ENCODE peak calls at places on chromosomes 2 and 18, in six cellular contexts. F is thoracic aorta; K is mesothelial cell of epicardium; B is omental fat pad; A is HCT116; L is activated CD8-positive, alpha-beta T cell treated with anti-CD3 and anti-CD28 coated beads for 36 hours. D is an unnamed sample.

GRCh38 chr2:33241072-33241471 is 235.4 kb upstream of the RASGRP3 start:
- DNase-seq in K (no peak), L (no peak), A (no peak), B (no peak), F (no peak), D (no peak)

GRCh38 chr2:174059178-174059874 is 94.2 kb upstream of the SP3 start:
- DNase-seq in K (no peak), A (no peak), L (no peak), F (no peak), B (no peak), D (no peak)

GRCh38 chr2:207334631-207335371 is 169.1 kb upstream of the KLF7 start:
- DNase-seq in A (peak), F (peak), B (peak), K (no peak), L (peak), D (peak)

GRCh38 chr2:68643011-68643873 is at the start of gene PROKR1:
- DNase-seq in L (peak), K (peak), F (no peak), A (no peak), B (no peak), D (no peak)

GRCh38 chr2:173851256-173851655 is 113.9 kb downstream of the SP3 start:
- DNase-seq in L (no peak), K (no peak), A (no peak), F (peak), B (no peak), D (no peak)

GRCh38 chr2:209138079-209138478 is 285.8 kb upstream of the MAP2 start:
- DNase-seq in B (no peak), A (no peak), L (no peak), K (no peak), F (no peak), D (no peak)

GRCh38 chr2:32874931-32875330 is 71.8 kb upstream of the LTBP1 start:
- DNase-seq in A (no peak), L (no peak), B (no peak), K (no peak), F (no peak), D (no peak)

GRCh38 chr2:20430461-20431302 is 16.2 kb upstream of the RHOB start:
- DNase-seq in A (no peak), L (peak), B (no peak), K (no peak), F (no peak), D (no peak)

GRCh38 chr2:104733544-104733943 is 120.4 kb upstream of the POU3F3 start:
- DNase-seq in B (no peak), K (no peak), A (peak), L (peak), F (no peak), D (no peak)

GRCh38 chr2:104774631-104775030 is 79.3 kb upstream of the POU3F3 start:
- DNase-seq in B (no peak), F (no peak), L (no peak), A (no peak), K (no peak), D (no peak)

GRCh38 chr2:61210332-61210981 is 48.5 kb downstream of the C2orf74 start:
- DNase-seq in B (no peak), A (no peak), K (no peak), F (no peak), L (no peak), D (no peak)

GRCh38 chr2:9991829-9992273 is 40.4 kb downstream of the GRHL1 start:
- DNase-seq in A (no peak), L (no peak), F (no peak), B (no peak), K (no peak), D (no peak)

GRCh38 chr18:76610933-76611749 is 116.1 kb upstream of the ZNF516 start:
- DNase-seq in A (no peak), F (no peak), L (no peak), K (no peak), B (no peak), D (no peak)

GRCh38 chr18:13216732-13217465 is 1.7 kb upstream of the LDLRAD4 start:
- DNase-seq in A (no peak), B (no peak), L (peak), F (no peak), K (peak), D (peak)

GRCh38 chr2:160492401-160493226 is 993 bp downstream of the RBMS1 start:
- DNase-seq in F (peak), A (peak), K (peak), B (no peak), L (peak), D (no peak)

GRCh38 chr18:616380-616995 is 19.7 kb downstream of the CLUL1 start:
- DNase-seq in F (no peak), B (no peak), L (no peak), K (no peak), A (peak), D (peak)

GRCh38 chr2:48699377-48699951 is 56.1 kb downstream of the LHCGR start:
- DNase-seq in B (no peak), K (no peak), L (no peak), A (no peak), F (no peak), D (no peak)

GRCh38 chr2:13046557-13047165 is 329.9 kb downstream of the TRIB2 start:
- DNase-seq in K (no peak), L (no peak), B (no peak), A (peak), F (no peak), D (no peak)

GRCh38 chr2:207725815-207726578 is 14.6 kb downstream of the CCNYL1 start:
- DNase-seq in A (no peak), K (no peak), L (no peak), B (no peak), F (no peak), D (no peak)

GRCh38 chr18:54140641-54141040 is 83.8 kb downstream of the MBD2 start:
- DNase-seq in L (no peak), K (no peak), B (no peak), A (no peak), F (no peak), D (no peak)

GRCh38 chr2:86786001-86786536 is 4.6 kb downstream of the CD8A start:
- DNase-seq in K (no peak), F (no peak), L (peak), A (no peak), B (no peak), D (no peak)

GRCh38 chr18:59861963-59862819 is 37.6 kb upstream of the PMAIP1 start:
- DNase-seq in K (no peak), L (no peak), B (no peak), A (no peak), F (no peak), D (no peak)

GRCh38 chr2:108409768-108410167 is 32.0 kb downstream of the SULT1C4 start:
- DNase-seq in B (no peak), K (no peak), A (no peak), F (no peak), L (no peak), D (no peak)

GRCh38 chr2:159206736-159207380 is 79.6 kb downstream of the WDSUB1 start:
- DNase-seq in F (no peak), B (no peak), L (no peak), A (no peak), K (no peak), D (no peak)

DNA sequence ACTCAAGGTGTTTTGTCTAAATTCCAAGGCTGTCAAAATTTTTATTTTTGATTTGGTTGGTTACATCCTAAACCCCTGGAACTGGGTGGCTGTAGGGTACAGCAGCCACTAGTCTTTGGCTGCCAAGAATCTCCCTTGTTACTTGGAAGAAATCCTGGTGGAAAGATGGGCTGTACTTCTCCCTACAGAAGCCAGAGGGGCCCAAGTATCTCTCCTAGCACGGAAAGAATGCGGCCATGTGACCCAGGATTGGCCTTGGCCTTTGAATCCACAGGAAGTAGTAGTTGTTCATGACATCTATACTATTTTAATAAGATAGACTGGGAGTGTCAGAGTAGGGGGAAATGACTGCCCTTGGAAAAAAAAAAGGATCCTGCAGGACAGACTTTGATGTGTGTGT is 54.4 kb upstream of the MYO3B start:
- DNase-seq in F (no peak), L (no peak), K (no peak), B (no peak), A (peak), D (no peak)
- TF ChIP-seq CTCF in F (no peak), L (no peak), K (no peak), B (no peak), A (no peak), D (no peak)

GRCh38 chr2:101307503-101307902 is 998 bp downstream of the RNF149 start:
- DNase-seq in K (no peak), A (no peak), B (no peak), L (peak), F (no peak), D (no peak)
- TF ChIP-seq CTCF in K (no peak), A (no peak), B (no peak), L (no peak), F (no peak), D (no peak)

DNA sequence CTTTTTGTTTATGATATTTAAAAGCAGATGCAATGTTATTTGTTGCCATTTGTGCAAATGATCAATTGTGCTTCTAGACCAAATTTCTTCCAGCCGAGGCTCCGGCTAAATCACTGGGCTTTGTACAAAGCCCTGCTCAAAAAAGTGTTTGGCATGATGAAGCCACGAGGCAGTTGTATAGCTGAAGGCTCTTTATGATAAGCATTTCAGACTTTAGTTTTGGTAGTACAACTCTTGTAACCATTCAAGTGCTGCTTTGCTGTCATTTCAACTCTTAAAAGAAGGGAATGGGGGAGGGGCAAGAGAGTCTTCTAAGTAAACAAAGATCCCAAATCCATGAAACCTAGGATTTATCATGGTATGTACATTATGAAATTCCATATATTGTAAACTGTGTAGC is 3.3 kb upstream of the ZNF532 start:
- DNase-seq in K (no peak), B (no peak), A (no peak), L (no peak), F (no peak), D (no peak)
- TF ChIP-seq CTCF in K (no peak), B (no peak), A (no peak), L (no peak), F (no peak), D (no peak)

DNA sequence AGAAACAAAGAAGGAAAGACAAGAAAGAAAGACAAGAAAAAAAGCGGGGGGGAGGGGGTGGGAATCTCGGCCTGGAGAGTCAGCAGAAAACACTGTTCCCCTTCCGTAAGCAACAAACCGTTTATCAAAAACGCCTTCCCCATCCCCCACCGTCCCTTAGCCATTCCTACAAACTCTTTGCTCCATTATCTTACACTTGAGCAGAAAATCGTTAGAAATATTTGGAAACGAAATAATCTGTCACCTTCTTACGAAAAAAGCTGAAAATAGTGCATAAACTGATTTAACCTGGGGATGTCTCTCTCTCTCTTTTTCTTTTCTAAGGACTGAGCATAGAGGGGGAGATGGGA is 3.2 kb downstream of the PTGR3 start:
- DNase-seq in A (no peak), F (no peak), L (no peak), B (no peak), K (no peak), D (no peak)
- TF ChIP-seq CTCF in A (no peak), F (no peak), L (no peak), B (no peak), K (no peak), D (no peak)

DNA sequence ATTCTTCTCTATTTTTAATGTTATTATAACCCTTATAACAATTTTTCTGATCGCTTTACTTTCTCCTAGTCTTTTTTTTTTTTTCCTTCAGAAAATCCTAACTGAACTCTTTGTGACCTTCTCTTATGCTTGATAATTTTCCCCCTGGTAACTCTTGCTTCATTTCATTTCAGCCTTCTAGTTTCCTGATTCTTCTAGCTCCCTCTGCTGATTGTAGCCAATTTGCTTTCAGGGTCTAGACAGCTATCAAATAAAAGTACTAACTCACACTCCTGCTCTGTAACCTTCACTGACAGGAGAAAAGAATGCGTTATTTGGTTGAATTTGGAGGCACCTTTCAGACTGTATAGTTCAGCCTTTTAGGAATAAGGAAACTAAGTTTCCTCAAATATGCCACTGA is 99.5 kb downstream of the RBM43 start:
- DNase-seq in A (no peak), L (no peak), K (no peak), F (no peak), B (no peak), D (no peak)
- TF ChIP-seq CTCF in A (peak), L (no peak), K (no peak), F (no peak), B (no peak), D (no peak)

GRCh38 chr2:8546319-8547283 is 135.3 kb upstream of the ID2 start:
- DNase-seq in K (peak), B (no peak), A (no peak), F (no peak), L (peak), D (no peak)

GRCh38 chr2:8549273-8549922 is 132.5 kb upstream of the ID2 start:
- DNase-seq in F (no peak), A (no peak), B (peak), L (no peak), K (peak), D (no peak)

GRCh38 chr2:8547284-8548064 is 134.4 kb upstream of the ID2 start:
- DNase-seq in L (no peak), A (no peak), B (no peak), F (no peak), K (no peak), D (no peak)

GRCh38 chr2:8548871-8549221 is 133.0 kb upstream of the ID2 start:
- DNase-seq in K (peak), F (no peak), B (no peak), L (no peak), A (no peak), D (no peak)

GRCh38 chr2:8548065-8548870 is 133.6 kb upstream of the ID2 start:
- DNase-seq in F (no peak), A (no peak), B (peak), K (no peak), L (peak), D (no peak)
- TF ChIP-seq CTCF in F (no peak), A (no peak), B (no peak), K (no peak), L (no peak), D (no peak)

DNA sequence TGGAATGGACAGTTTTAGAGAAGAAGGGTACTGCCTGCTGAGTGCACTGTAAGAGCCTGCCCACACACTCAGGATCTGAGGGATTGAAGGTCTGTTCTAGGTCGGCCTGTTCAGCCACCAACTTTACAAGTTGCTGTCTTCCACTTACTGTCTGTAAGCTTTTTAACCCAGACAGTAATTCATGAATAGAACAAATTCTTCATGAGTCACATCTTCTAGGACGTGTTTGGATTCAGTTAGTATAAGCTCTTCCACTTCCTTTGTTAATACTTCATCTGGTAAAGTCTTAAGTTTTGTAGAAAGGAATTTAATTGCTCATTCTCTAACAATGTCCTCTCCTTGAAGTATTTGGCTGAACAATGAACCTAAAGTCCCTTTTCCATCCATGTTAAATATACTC is 74.6 kb downstream of the PDE11A start:
- DNase-seq in B (no peak), K (no peak), L (no peak), A (no peak), F (no peak), D (no peak)
- TF ChIP-seq CTCF in B (no peak), K (no peak), L (no peak), A (no peak), F (no peak), D (no peak)

DNA sequence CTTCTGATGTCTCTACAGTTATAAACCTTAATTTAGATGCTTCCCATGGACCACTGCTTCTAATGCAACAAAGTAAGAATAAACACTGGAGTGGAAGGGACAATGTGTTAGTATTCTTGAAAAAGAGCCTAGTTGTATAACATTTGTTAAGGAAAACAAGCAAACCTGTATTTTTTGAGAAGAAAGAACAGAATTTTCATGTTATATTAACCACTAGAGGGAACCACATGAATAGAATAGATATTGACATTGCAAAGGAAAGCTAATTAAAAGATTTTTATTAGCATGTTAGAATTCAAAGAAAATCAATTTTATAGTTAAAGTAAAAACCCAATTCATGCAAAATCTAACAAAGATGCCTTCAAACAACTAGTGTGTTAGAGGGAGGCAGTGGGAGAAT is 151.2 kb upstream of the BARD1 start:
- DNase-seq in A (no peak), K (no peak), F (no peak), B (no peak), L (no peak), D (no peak)
- TF ChIP-seq CTCF in A (peak), K (peak), F (no peak), B (no peak), L (no peak), D (no peak)

D was measured in GM10248.